ENCODE peak calls at places on chromosome 5, in eight cellular contexts. K is stromal cell of bone marrow; Q is glomerular endothelial cell; M is neural crest cell; F is CD4-positive, alpha-beta memory T cell; C is left lung; D is left ventricle myocardium inferior; L is T-helper 1 cell. N is an unnamed sample.

GRCh38 chr5:151319334-151319733 is 15.8 kb upstream of the SLC36A3 start:
- DNase-seq in Q (no peak), M (no peak), F (no peak), D (peak), K (no peak), L (no peak), C (no peak), N (peak)

GRCh38 chr5:137573376-137573775 is 74.2 kb upstream of the SPOCK1 start:
- DNase-seq in K (no peak), M (no peak), C (no peak), D (no peak), Q (no peak), F (no peak), L (no peak), N (no peak)

GRCh38 chr5:68424799-68425537 is 209.4 kb downstream of the PIK3R1 start:
- DNase-seq in Q (no peak), L (no peak), D (no peak), K (peak), M (no peak), C (no peak), F (peak), N (no peak)

GRCh38 chr5:142433526-142434321 is 108.9 kb upstream of the SPRY4 start:
- DNase-seq in D (no peak), M (no peak), L (no peak), Q (no peak), F (no peak), C (no peak), K (no peak), N (no peak)

GRCh38 chr5:158770506-158770905 is 329.2 kb downstream of the EBF1 start:
- DNase-seq in Q (no peak), M (no peak), F (no peak), D (no peak), K (no peak), C (no peak), L (no peak), N (no peak)

GRCh38 chr5:160514191-160514590 is 92.5 kb downstream of the PTTG1 start:
- DNase-seq in F (no peak), K (no peak), D (no peak), L (no peak), C (no peak), Q (no peak), M (no peak), N (no peak)

GRCh38 chr5:95924720-95925119 is 36.9 kb downstream of the ELL2 start:
- DNase-seq in Q (no peak), M (no peak), L (no peak), C (no peak), F (no peak), K (no peak), D (no peak), N (no peak)

GRCh38 chr5:159182691-159183090 is 26.7 kb downstream of the RNF145 start:
- DNase-seq in Q (peak), K (no peak), L (no peak), F (no peak), D (no peak), M (no peak), C (no peak), N (no peak)

GRCh38 chr5:150113047-150113744 is 26.8 kb upstream of the CSF1R start:
- DNase-seq in L (no peak), Q (no peak), D (no peak), C (no peak), F (no peak), M (no peak), K (peak), N (no peak)

GRCh38 chr5:102813740-102814139 is 58.6 kb downstream of the PAM start:
- DNase-seq in D (no peak), C (no peak), F (no peak), Q (no peak), L (no peak), M (no peak), K (no peak), N (no peak)